ENCODE peak calls at places on chromosomes 3 and 15, in five cellular contexts. One of them, this sample, is unnamed.

GRCh38 chr15:60620707-60621106 is 141.8 kb upstream of the ICE2 start:
- DNase-seq in GM04504: no peak
- DNase-seq in NCI-H446 treated with DMSO at 0.1 percent for 48 hours: no peak
- DNase-seq in non-pigmented ciliary epithelial cell: no peak
- DNase-seq in lower lobe of right lung: no peak
- DNase-seq in this sample: no peak

GRCh38 chr15:98823012-98823458 is 174.7 kb downstream of the IGF1R start:
- DNase-seq in GM04504: peak; percentile 56
- DNase-seq in NCI-H446 treated with DMSO at 0.1 percent for 48 hours: no peak
- DNase-seq in non-pigmented ciliary epithelial cell: peak; percentile 77
- DNase-seq in lower lobe of right lung: no peak
- DNase-seq in this sample: no peak

GRCh38 chr3:17841190-17841828 is 98.9 kb upstream of the TBC1D5 start:
- DNase-seq in GM04504: no peak
- DNase-seq in NCI-H446 treated with DMSO at 0.1 percent for 48 hours: peak; percentile 15
- DNase-seq in non-pigmented ciliary epithelial cell: no peak
- DNase-seq in lower lobe of right lung: peak; percentile 73
- DNase-seq in this sample: peak; percentile 40

GRCh38 chr3:45440562-45440961 is 52.2 kb downstream of the LARS2 start:
- DNase-seq in GM04504: no peak
- DNase-seq in NCI-H446 treated with DMSO at 0.1 percent for 48 hours: no peak
- DNase-seq in non-pigmented ciliary epithelial cell: no peak
- DNase-seq in lower lobe of right lung: no peak
- DNase-seq in this sample: no peak

GRCh38 chr3:45088959-45089358 is 57.2 kb downstream of the CDCP1 start:
- DNase-seq in GM04504: no peak
- DNase-seq in NCI-H446 treated with DMSO at 0.1 percent for 48 hours: no peak
- DNase-seq in non-pigmented ciliary epithelial cell: no peak
- DNase-seq in lower lobe of right lung: no peak
- DNase-seq in this sample: no peak

GRCh38 chr3:21435871-21436270 is 315.1 kb downstream of the ZNF385D start:
- DNase-seq in GM04504: peak; percentile 85
- DNase-seq in NCI-H446 treated with DMSO at 0.1 percent for 48 hours: peak; percentile 75
- DNase-seq in non-pigmented ciliary epithelial cell: peak; percentile 92
- DNase-seq in lower lobe of right lung: no peak
- DNase-seq in this sample: peak; percentile 25

GRCh38 chr15:90838066-90838465 is 30.3 kb upstream of the FURIN start:
- DNase-seq in GM04504: no peak
- DNase-seq in NCI-H446 treated with DMSO at 0.1 percent for 48 hours: no peak
- DNase-seq in non-pigmented ciliary epithelial cell: no peak
- DNase-seq in lower lobe of right lung: no peak
- DNase-seq in this sample: no peak

GRCh38 chr3:160472344-160472743 is 22.8 kb upstream of the TRIM59 start:
- DNase-seq in GM04504: no peak
- DNase-seq in NCI-H446 treated with DMSO at 0.1 percent for 48 hours: no peak
- DNase-seq in non-pigmented ciliary epithelial cell: no peak
- DNase-seq in lower lobe of right lung: no peak
- DNase-seq in this sample: no peak

GRCh38 chr3:30989266-30989799 is 94.9 kb upstream of the GADL1 start:
- DNase-seq in GM04504: no peak
- DNase-seq in NCI-H446 treated with DMSO at 0.1 percent for 48 hours: no peak
- DNase-seq in non-pigmented ciliary epithelial cell: no peak
- DNase-seq in lower lobe of right lung: no peak
- DNase-seq in this sample: peak; percentile 50

GRCh38 chr3:167396075-167396474 is 16.0 kb upstream of the ZBBX start:
- DNase-seq in GM04504: no peak
- DNase-seq in NCI-H446 treated with DMSO at 0.1 percent for 48 hours: no peak
- DNase-seq in non-pigmented ciliary epithelial cell: no peak
- DNase-seq in lower lobe of right lung: no peak
- DNase-seq in this sample: no peak

GRCh38 chr15:93088981-93089854 is at the start of gene RGMA:
- DNase-seq in GM04504: no peak
- DNase-seq in NCI-H446 treated with DMSO at 0.1 percent for 48 hours: no peak
- DNase-seq in non-pigmented ciliary epithelial cell: no peak
- DNase-seq in lower lobe of right lung: no peak
- DNase-seq in this sample: no peak

GRCh38 chr3:160129459-160130061 is 95.7 kb upstream of the C3orf80 start:
- DNase-seq in GM04504: peak; percentile 95
- DNase-seq in NCI-H446 treated with DMSO at 0.1 percent for 48 hours: no peak
- DNase-seq in non-pigmented ciliary epithelial cell: peak; percentile 94
- DNase-seq in lower lobe of right lung: no peak
- DNase-seq in this sample: no peak

GRCh38 chr3:60720696-60721228 is 530.5 kb downstream of the FHIT start:
- DNase-seq in GM04504: peak; percentile 92
- DNase-seq in NCI-H446 treated with DMSO at 0.1 percent for 48 hours: peak; percentile 81
- DNase-seq in non-pigmented ciliary epithelial cell: no peak
- DNase-seq in lower lobe of right lung: no peak
- DNase-seq in this sample: no peak

GRCh38 chr3:32297366-32297765 is 58.9 kb downstream of the CMTM8 start:
- DNase-seq in GM04504: no peak
- DNase-seq in NCI-H446 treated with DMSO at 0.1 percent for 48 hours: no peak
- DNase-seq in non-pigmented ciliary epithelial cell: no peak
- DNase-seq in lower lobe of right lung: no peak
- DNase-seq in this sample: no peak

GRCh38 chr3:89467886-89468479 is 360.6 kb downstream of the EPHA3 start:
- DNase-seq in GM04504: no peak
- DNase-seq in NCI-H446 treated with DMSO at 0.1 percent for 48 hours: no peak
- DNase-seq in non-pigmented ciliary epithelial cell: no peak
- DNase-seq in lower lobe of right lung: no peak
- DNase-seq in this sample: no peak

GRCh38 chr15:75578206-75578947 is 738 bp downstream of the PTPN9 start:
- DNase-seq in GM04504: no peak
- DNase-seq in NCI-H446 treated with DMSO at 0.1 percent for 48 hours: no peak
- DNase-seq in non-pigmented ciliary epithelial cell: no peak
- DNase-seq in lower lobe of right lung: peak; percentile 62
- DNase-seq in this sample: no peak

GRCh38 chr15:35470441-35470840 is 75.5 kb downstream of the DPH6 start:
- DNase-seq in GM04504: no peak
- DNase-seq in NCI-H446 treated with DMSO at 0.1 percent for 48 hours: no peak
- DNase-seq in non-pigmented ciliary epithelial cell: no peak
- DNase-seq in lower lobe of right lung: no peak
- DNase-seq in this sample: no peak

GRCh38 chr3:131735544-131735943 is 232.8 kb upstream of the MRPL3 start:
- DNase-seq in GM04504: no peak
- DNase-seq in NCI-H446 treated with DMSO at 0.1 percent for 48 hours: no peak
- DNase-seq in non-pigmented ciliary epithelial cell: no peak
- DNase-seq in lower lobe of right lung: no peak
- DNase-seq in this sample: no peak

GRCh38 chr3:71581981-71582611 is 1.4 kb downstream of the FOXP1 start:
- DNase-seq in GM04504: no peak
- DNase-seq in NCI-H446 treated with DMSO at 0.1 percent for 48 hours: no peak
- DNase-seq in non-pigmented ciliary epithelial cell: no peak
- DNase-seq in lower lobe of right lung: peak; percentile 83
- DNase-seq in this sample: peak; percentile 49

GRCh38 chr3:10925436-10926260 is 66.9 kb upstream of the SLC6A1 start:
- DNase-seq in GM04504: no peak
- DNase-seq in NCI-H446 treated with DMSO at 0.1 percent for 48 hours: no peak
- DNase-seq in non-pigmented ciliary epithelial cell: no peak
- DNase-seq in lower lobe of right lung: no peak
- DNase-seq in this sample: no peak

GRCh38 chr15:63583027-63583426 is 14.2 kb upstream of the FBXL22 start:
- DNase-seq in GM04504: peak; percentile 75
- DNase-seq in NCI-H446 treated with DMSO at 0.1 percent for 48 hours: no peak
- DNase-seq in non-pigmented ciliary epithelial cell: peak; percentile 67
- DNase-seq in lower lobe of right lung: no peak
- DNase-seq in this sample: no peak

GRCh38 chr3:17577795-17578520 is 164.5 kb downstream of the TBC1D5 start:
- DNase-seq in GM04504: peak; percentile 44
- DNase-seq in NCI-H446 treated with DMSO at 0.1 percent for 48 hours: peak; percentile 21
- DNase-seq in non-pigmented ciliary epithelial cell: no peak
- DNase-seq in lower lobe of right lung: no peak
- DNase-seq in this sample: no peak

GRCh38 chr15:74176262-74177208 is 3.0 kb downstream of the ISLR start:
- DNase-seq in GM04504: no peak
- DNase-seq in NCI-H446 treated with DMSO at 0.1 percent for 48 hours: no peak
- DNase-seq in non-pigmented ciliary epithelial cell: no peak
- DNase-seq in lower lobe of right lung: peak; percentile 28
- DNase-seq in this sample: no peak

GRCh38 chr15:89628791-89629715 is 26.2 kb downstream of the KIF7 start:
- DNase-seq in GM04504: no peak
- DNase-seq in NCI-H446 treated with DMSO at 0.1 percent for 48 hours: no peak
- DNase-seq in non-pigmented ciliary epithelial cell: no peak
- DNase-seq in lower lobe of right lung: no peak
- DNase-seq in this sample: no peak

GRCh38 chr15:99145778-99146177 is 40.9 kb downstream of the SYNM start:
- DNase-seq in GM04504: no peak
- DNase-seq in NCI-H446 treated with DMSO at 0.1 percent for 48 hours: no peak
- DNase-seq in non-pigmented ciliary epithelial cell: no peak
- DNase-seq in lower lobe of right lung: no peak
- DNase-seq in this sample: no peak

GRCh38 chr15:96416218-96416933 is 85.9 kb downstream of the NR2F2 start:
- DNase-seq in GM04504: no peak
- DNase-seq in NCI-H446 treated with DMSO at 0.1 percent for 48 hours: no peak
- DNase-seq in non-pigmented ciliary epithelial cell: no peak
- DNase-seq in lower lobe of right lung: no peak
- DNase-seq in this sample: no peak

GRCh38 chr3:24185738-24186384 is 240.8 kb downstream of the NR1D2 start:
- DNase-seq in GM04504: no peak
- DNase-seq in NCI-H446 treated with DMSO at 0.1 percent for 48 hours: peak; percentile 25
- DNase-seq in non-pigmented ciliary epithelial cell: peak; percentile 27
- DNase-seq in lower lobe of right lung: no peak
- DNase-seq in this sample: peak; percentile 33

GRCh38 chr3:69420781-69421520 is 35.1 kb upstream of the FRMD4B start:
- DNase-seq in GM04504: no peak
- DNase-seq in NCI-H446 treated with DMSO at 0.1 percent for 48 hours: no peak
- DNase-seq in non-pigmented ciliary epithelial cell: no peak
- DNase-seq in lower lobe of right lung: no peak
- DNase-seq in this sample: no peak

GRCh38 chr3:24640330-24640877 is 145.8 kb upstream of the THRB start:
- DNase-seq in GM04504: peak; percentile 22
- DNase-seq in NCI-H446 treated with DMSO at 0.1 percent for 48 hours: peak; percentile 27
- DNase-seq in non-pigmented ciliary epithelial cell: peak; percentile 2
- DNase-seq in lower lobe of right lung: no peak
- DNase-seq in this sample: no peak

GRCh38 chr15:29935296-29936020 is 113.2 kb upstream of the TJP1 start:
- DNase-seq in GM04504: no peak
- DNase-seq in NCI-H446 treated with DMSO at 0.1 percent for 48 hours: no peak
- DNase-seq in non-pigmented ciliary epithelial cell: no peak
- DNase-seq in lower lobe of right lung: no peak
- DNase-seq in this sample: no peak

GRCh38 chr3:8873740-8874139 is 89.5 kb downstream of the RAD18 start:
- DNase-seq in GM04504: no peak
- DNase-seq in NCI-H446 treated with DMSO at 0.1 percent for 48 hours: no peak
- DNase-seq in non-pigmented ciliary epithelial cell: no peak
- DNase-seq in lower lobe of right lung: no peak
- DNase-seq in this sample: no peak

GRCh38 chr15:41407341-41407740 is 5.0 kb upstream of the NDUFAF1 start:
- DNase-seq in GM04504: no peak
- DNase-seq in NCI-H446 treated with DMSO at 0.1 percent for 48 hours: no peak
- DNase-seq in non-pigmented ciliary epithelial cell: no peak
- DNase-seq in lower lobe of right lung: no peak
- DNase-seq in this sample: no peak

GRCh38 chr3:60445416-60445815 is 805.8 kb downstream of the FHIT start:
- DNase-seq in GM04504: no peak
- DNase-seq in NCI-H446 treated with DMSO at 0.1 percent for 48 hours: no peak
- DNase-seq in non-pigmented ciliary epithelial cell: no peak
- DNase-seq in lower lobe of right lung: no peak
- DNase-seq in this sample: no peak

GRCh38 chr3:127747751-127748521 is 74.4 kb downstream of the MGLL start:
- DNase-seq in GM04504: peak; percentile 80
- DNase-seq in NCI-H446 treated with DMSO at 0.1 percent for 48 hours: peak; percentile 85
- DNase-seq in non-pigmented ciliary epithelial cell: peak; percentile 60
- DNase-seq in lower lobe of right lung: peak; percentile 79
- DNase-seq in this sample: no peak

GRCh38 chr3:47362704-47363103 is 18.1 kb upstream of the PTPN23 start:
- DNase-seq in GM04504: no peak
- DNase-seq in NCI-H446 treated with DMSO at 0.1 percent for 48 hours: no peak
- DNase-seq in non-pigmented ciliary epithelial cell: no peak
- DNase-seq in lower lobe of right lung: no peak
- DNase-seq in this sample: no peak

GRCh38 chr15:37981781-37982180 is 47.3 kb downstream of the TMCO5A start:
- DNase-seq in GM04504: no peak
- DNase-seq in NCI-H446 treated with DMSO at 0.1 percent for 48 hours: peak; percentile 1
- DNase-seq in non-pigmented ciliary epithelial cell: no peak
- DNase-seq in lower lobe of right lung: no peak
- DNase-seq in this sample: peak; percentile 1

GRCh38 chr15:68375716-68376220 is 56.2 kb downstream of the ITGA11 start:
- DNase-seq in GM04504: no peak
- DNase-seq in NCI-H446 treated with DMSO at 0.1 percent for 48 hours: no peak
- DNase-seq in non-pigmented ciliary epithelial cell: no peak
- DNase-seq in lower lobe of right lung: no peak
- DNase-seq in this sample: no peak

GRCh38 chr3:45978348-45978747 is 17.3 kb downstream of the FYCO1 start:
- DNase-seq in GM04504: no peak
- DNase-seq in NCI-H446 treated with DMSO at 0.1 percent for 48 hours: no peak
- DNase-seq in non-pigmented ciliary epithelial cell: no peak
- DNase-seq in lower lobe of right lung: peak; percentile 86
- DNase-seq in this sample: peak; percentile 69

GRCh38 chr3:113771993-113772392 is 25.2 kb downstream of the ATP6V1A start:
- DNase-seq in GM04504: no peak
- DNase-seq in NCI-H446 treated with DMSO at 0.1 percent for 48 hours: no peak
- DNase-seq in non-pigmented ciliary epithelial cell: no peak
- DNase-seq in lower lobe of right lung: no peak
- DNase-seq in this sample: peak; percentile 10

GRCh38 chr3:120622870-120623718 is 27.0 kb downstream of the NDUFB4 start:
- DNase-seq in GM04504: peak; percentile 53
- DNase-seq in NCI-H446 treated with DMSO at 0.1 percent for 48 hours: no peak
- DNase-seq in non-pigmented ciliary epithelial cell: no peak
- DNase-seq in lower lobe of right lung: no peak
- DNase-seq in this sample: peak; percentile 79

This sample was measured in SHP77.